ENCODE peak calls at places on chromosomes 4 and X, in seven cellular contexts. Q is left lung, F is neural progenitor cell, A is MM.1S, G is RWPE2, M is Peyer's patch, E is lower lobe of right lung. R is an unnamed sample. For H3K4me1, the result is how much of the 10 kb centered on the place peaks cover.

GRCh38 chrX:94252204-94252603 is 578.2 kb downstream of the FAM133A start:
- DNase-seq in F (no peak), E (no peak), Q (no peak), M (no peak), G (no peak), A (no peak), R (no peak)

GRCh38 chrX:101759000-101759399 is 99.3 kb upstream of the ARMCX2 start:
- DNase-seq in G (no peak), Q (no peak), A (peak), E (no peak), F (peak), M (no peak), R (peak)

GRCh38 chr4:181261279-181261678 is 981.9 kb upstream of the TENM3 start:
- DNase-seq in M (no peak), A (no peak), E (no peak), G (no peak), F (peak), Q (no peak), R (no peak)

GRCh38 chrX:120315776-120316175 is 4.5 kb upstream of the TMEM255A start:
- DNase-seq in M (no peak), F (no peak), A (no peak), G (no peak), E (no peak), Q (no peak), R (no peak)

GRCh38 chrX:154695913-154696312 is 42.5 kb upstream of the CTAG2 start:
- DNase-seq in M (no peak), A (no peak), F (no peak), Q (no peak), E (no peak), G (no peak), R (no peak)

GRCh38 chr4:52594961-52595360 is 64.1 kb downstream of the USP46 start:
- DNase-seq in E (no peak), M (no peak), Q (no peak), F (no peak), A (no peak), G (no peak), R (no peak)

GRCh38 chr4:22532117-22532516 is 16.3 kb upstream of the ADGRA3 start:
- DNase-seq in Q (no peak), F (no peak), G (no peak), M (no peak), E (no peak), A (no peak), R (no peak)

GRCh38 chr4:72255269-72255668 is 223.5 kb downstream of the NPFFR2 start:
- DNase-seq in M (no peak), F (no peak), E (no peak), A (no peak), Q (no peak), G (no peak), R (no peak)

GRCh38 chr4:107155366-107155765 is 119.3 kb upstream of the DKK2 start:
- DNase-seq in F (no peak), G (no peak), E (no peak), Q (no peak), A (no peak), M (no peak), R (no peak)

GRCh38 chr4:74886490-74886889 is 46.4 kb upstream of the PARM1 start:
- DNase-seq in Q (no peak), E (no peak), A (no peak), F (no peak), M (no peak), G (peak), R (no peak)

GRCh38 chr4:15444879-15445576 is 17.2 kb downstream of the C1QTNF7 start:
- DNase-seq in G (no peak), Q (no peak), A (no peak), F (no peak), M (no peak), E (no peak), R (peak)

GRCh38 chrX:111372065-111372464 is 39.9 kb downstream of the DCX start:
- DNase-seq in M (no peak), E (no peak), A (no peak), F (peak), G (no peak), Q (no peak), R (no peak)

GRCh38 chrX:81377329-81377728 is 175.4 kb downstream of the SH3BGRL start:
- DNase-seq in Q (no peak), G (no peak), F (peak), A (peak), E (no peak), M (no peak), R (no peak)

GRCh38 chrX:275967-276587 is 5.1 kb upstream of the PLCXD1 start:
- DNase-seq in G (peak), F (peak), Q (peak), A (no peak), E (peak), M (peak), R (peak)

GRCh38 chr4:7516773-7517144 is 82.0 kb upstream of the PSAPL1 start:
- DNase-seq in M (no peak), G (no peak), A (no peak), F (peak), E (no peak), Q (no peak), R (no peak)

GRCh38 chr4:80006935-80007744 is 65.9 kb downstream of the ANTXR2 start:
- DNase-seq in E (no peak), A (peak), F (no peak), M (no peak), Q (no peak), G (no peak), R (no peak)
- H3K4me1 ChIP-seq in E (under half), A (under half), F (under half), M (under half), Q (under half), G (under half), R (under half)

DNA sequence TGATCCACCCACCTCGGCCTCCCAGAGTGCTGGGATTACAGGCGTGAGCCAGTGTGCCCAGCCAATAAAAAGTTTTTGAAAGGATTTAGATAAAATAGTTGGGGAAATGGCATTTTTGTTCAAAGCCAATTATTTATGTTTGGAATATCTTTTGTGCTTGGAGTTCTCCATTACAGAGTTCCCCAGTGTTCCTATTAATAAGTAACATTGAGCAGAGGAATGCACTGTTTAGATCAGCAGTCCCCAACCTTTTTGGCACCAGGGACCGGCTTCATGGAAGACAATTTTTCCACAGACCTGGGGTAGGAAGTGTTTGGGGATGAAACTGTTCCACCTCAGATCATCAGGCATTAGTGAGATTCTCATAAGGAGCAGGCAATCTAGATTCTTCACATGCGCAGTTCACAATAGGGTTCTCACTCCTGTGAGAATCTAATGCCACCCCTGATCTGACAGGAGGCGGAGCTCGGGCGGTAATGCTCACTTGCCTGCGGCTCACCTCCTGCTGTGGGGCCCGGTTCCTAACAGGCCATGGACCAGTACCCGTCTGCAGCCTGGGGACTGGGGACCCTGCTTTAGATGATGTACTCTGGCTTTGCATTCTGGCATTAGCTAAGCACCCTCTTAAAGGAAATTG is 8.3 kb downstream of the PKD2 start:
- DNase-seq in F (no peak), M (no peak), G (no peak), E (no peak), Q (no peak), A (no peak), R (no peak)
- H3K4me1 ChIP-seq in F (under half), M (under half), G (under half), E (under half), Q (under half), A (under half), R (under half)

GRCh38 chr4:80074651-80075050 is 1.6 kb upstream of the ANTXR2 start:
- DNase-seq in M (no peak), G (no peak), F (no peak), E (no peak), Q (no peak), A (no peak), R (no peak)

GRCh38 chr4:80072607-80073361 is at the start of gene ANTXR2:
- DNase-seq in Q (peak), M (peak), G (peak), A (peak), F (peak), E (peak), R (peak)

GRCh38 chr4:80071643-80072606 is 1.1 kb downstream of the ANTXR2 start:
- DNase-seq in E (peak), M (peak), Q (peak), G (peak), F (peak), A (no peak), R (no peak)

GRCh38 chr4:80074059-80074458 is 1.0 kb upstream of the ANTXR2 start:
- DNase-seq in Q (no peak), F (no peak), A (no peak), E (no peak), G (no peak), M (no peak), R (no peak)

GRCh38 chr4:80073362-80074008 is 456 bp upstream of the ANTXR2 start:
- DNase-seq in A (peak), F (no peak), G (no peak), Q (no peak), E (no peak), M (no peak), R (no peak)
- H3K4me1 ChIP-seq in A (under half), F (under half), G (half or more), Q (under half), E (under half), M (under half), R (under half)

DNA sequence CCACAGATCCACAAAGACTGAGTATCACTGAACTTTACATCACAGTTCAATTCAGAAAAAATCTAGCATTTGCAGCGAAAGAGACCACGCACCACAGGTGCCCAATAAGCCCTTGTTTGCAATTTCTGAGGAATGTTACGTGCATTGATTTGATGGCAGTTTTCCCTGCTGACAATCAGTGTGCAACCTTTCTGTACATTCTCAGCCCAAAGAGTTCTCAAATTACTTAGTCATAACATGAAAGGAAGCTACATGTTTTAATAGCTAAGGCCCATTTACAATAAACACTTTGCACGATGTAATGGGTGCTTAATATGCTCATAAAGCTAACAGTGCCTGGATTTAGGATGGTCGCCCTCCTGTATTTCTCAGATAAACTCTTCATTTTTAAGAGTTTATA is 47.9 kb downstream of the PTCHD1 start:
- DNase-seq in Q (no peak), G (no peak), M (no peak), F (no peak), A (no peak), E (no peak), R (no peak)
- H3K4me1 ChIP-seq in Q (under half), G (under half), M (under half), F (under half), A (under half), E (under half), R (under half)

GRCh38 chr4:10104211-10104990 is 12.2 kb downstream of the WDR1 start:
- DNase-seq in G (no peak), A (peak), E (no peak), M (no peak), Q (no peak), F (peak), R (no peak)
- H3K4me1 ChIP-seq in G (half or more), A (half or more), E (half or more), M (half or more), Q (under half), F (half or more), R (under half)

DNA sequence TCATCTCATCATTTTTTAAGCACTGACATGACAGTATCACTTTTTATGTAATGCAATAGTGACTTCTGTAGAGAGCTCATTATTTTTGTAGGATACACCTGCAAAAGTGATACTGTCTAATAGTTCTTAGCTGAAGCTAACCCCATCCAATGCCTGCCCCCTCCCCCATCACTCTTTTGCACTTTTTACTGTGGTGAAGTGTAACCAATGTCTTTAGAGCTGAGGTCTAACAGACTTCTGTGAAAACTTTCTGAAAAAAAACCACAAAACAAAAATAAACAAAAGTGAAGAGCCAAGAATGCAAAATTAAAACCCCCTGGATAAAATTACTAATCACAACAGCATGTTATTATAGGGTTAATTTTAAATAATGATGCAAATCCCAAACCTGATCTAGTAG is 301.1 kb downstream of the ANK2 start:
- DNase-seq in A (peak), M (no peak), G (no peak), F (no peak), E (no peak), Q (no peak), R (no peak)
- H3K4me1 ChIP-seq in A (under half), M (under half), G (under half), F (under half), E (under half), Q (under half), R (under half)

R was measured in Caco-2.